ENCODE peak calls at places on chromosomes 1 and 21, in four cellular contexts. U, V, J and X are unnamed samples.

GRCh38 chr1:176656257-176656995 is 193.5 kb downstream of the PAPPA2 start:
- DNase-seq in U (no peak), V (no peak), J (no peak), X (no peak)

GRCh38 chr1:212691561-212692071 is 8.0 kb downstream of the BATF3 start:
- DNase-seq in U (no peak), V (no peak), J (no peak), X (no peak)

GRCh38 chr1:185400057-185400456 is 83.0 kb upstream of the IVNS1ABP start:
- DNase-seq in U (no peak), V (no peak), J (no peak), X (no peak)

GRCh38 chr1:69982992-69983391 is 222.4 kb downstream of the LRRC40 start:
- DNase-seq in U (no peak), V (no peak), J (no peak), X (no peak)

GRCh38 chr1:17742590-17742989 is 12.5 kb upstream of the ACTL8 start:
- DNase-seq in U (no peak), V (peak; percentile 69), J (no peak), X (no peak)

GRCh38 chr1:192564099-192564498 is 11.5 kb upstream of the RGS1 start:
- DNase-seq in U (no peak), V (no peak), J (no peak), X (no peak)

GRCh38 chr1:215905493-215906095 is 338.5 kb downstream of the KCTD3 start:
- DNase-seq in U (no peak), V (no peak), J (no peak), X (no peak)

GRCh38 chr1:177306981-177307380 is 136.2 kb downstream of the BRINP2 start:
- DNase-seq in U (no peak), V (no peak), J (no peak), X (no peak)

GRCh38 chr1:50681931-50682330 is 258.7 kb upstream of the DMRTA2 start:
- DNase-seq in U (no peak), V (no peak), J (no peak), X (no peak)

GRCh38 chr1:21490774-21491482 is 18.3 kb upstream of the ALPL start:
- DNase-seq in U (no peak), V (peak; percentile 60), J (no peak), X (peak; percentile 42)

GRCh38 chr1:234853906-234854647 is 244.1 kb upstream of the IRF2BP2 start:
- DNase-seq in U (no peak), V (no peak), J (no peak), X (no peak)

GRCh38 chr1:206937437-206937836 is 8.8 kb downstream of the PIGR start:
- DNase-seq in U (no peak), V (no peak), J (no peak), X (no peak)

GRCh38 chr1:51070011-51070410 is 32.0 kb upstream of the C1orf185 start:
- DNase-seq in U (no peak), V (no peak), J (no peak), X (no peak)

GRCh38 chr1:208631516-208631915 is 387.3 kb upstream of the PLXNA2 start:
- DNase-seq in U (no peak), V (no peak), J (no peak), X (no peak)

GRCh38 chr21:45581322-45581712 is 39.1 kb upstream of the SLC19A1 start:
- DNase-seq in U (no peak), V (peak; percentile 21), J (peak; percentile 19), X (no peak)

GRCh38 chr1:86811128-86811527 is 102.8 kb downstream of the SELENOF start:
- DNase-seq in U (no peak), V (no peak), J (no peak), X (no peak)

GRCh38 chr1:6859415-6860343 is 74.4 kb downstream of the CAMTA1 start:
- DNase-seq in U (no peak), V (no peak), J (no peak), X (no peak)

GRCh38 chr1:111366256-111366655 is 61.3 kb downstream of the OVGP1 start:
- DNase-seq in U (no peak), V (no peak), J (no peak), X (no peak)

GRCh38 chr1:12170263-12170671 is 3.5 kb downstream of the TNFRSF1B start:
- DNase-seq in U (no peak), V (no peak), J (peak; percentile 72), X (no peak)

GRCh38 chr1:119712342-119713038 is 756 bp downstream of the PHGDH start:
- DNase-seq in U (peak; percentile 78), V (peak; percentile 90), J (peak; percentile 64), X (peak; percentile 75)

GRCh38 chr1:55288245-55288644 is 73.1 kb upstream of the USP24 start:
- DNase-seq in U (no peak), V (no peak), J (no peak), X (no peak)

GRCh38 chr21:17793675-17794123 is 25.5 kb downstream of the C21orf91 start:
- DNase-seq in U (no peak), V (peak; percentile 39), J (no peak), X (no peak)

GRCh38 chr1:182392045-182393028 is 747 bp upstream of the GLUL start:
- DNase-seq in U (peak; percentile 66), V (no peak), J (peak; percentile 56), X (no peak)

GRCh38 chr1:5906966-5907365 is 85.3 kb downstream of the NPHP4 start:
- DNase-seq in U (no peak), V (no peak), J (no peak), X (no peak)

GRCh38 chr21:30984897-30985296 is 53.4 kb downstream of the KRTAP19-8 start:
- DNase-seq in U (no peak), V (no peak), J (no peak), X (no peak)

GRCh38 chr21:30990514-30991304 is 47.6 kb downstream of the KRTAP19-8 start:
- DNase-seq in U (no peak), V (no peak), J (no peak), X (no peak)

GRCh38 chr21:30988706-30989105 is 49.6 kb downstream of the KRTAP19-8 start:
- DNase-seq in U (no peak), V (no peak), J (no peak), X (no peak)

GRCh38 chr21:30981403-30981802 is 56.9 kb downstream of the KRTAP19-8 start:
- DNase-seq in U (no peak), V (no peak), J (no peak), X (no peak)

DNA sequence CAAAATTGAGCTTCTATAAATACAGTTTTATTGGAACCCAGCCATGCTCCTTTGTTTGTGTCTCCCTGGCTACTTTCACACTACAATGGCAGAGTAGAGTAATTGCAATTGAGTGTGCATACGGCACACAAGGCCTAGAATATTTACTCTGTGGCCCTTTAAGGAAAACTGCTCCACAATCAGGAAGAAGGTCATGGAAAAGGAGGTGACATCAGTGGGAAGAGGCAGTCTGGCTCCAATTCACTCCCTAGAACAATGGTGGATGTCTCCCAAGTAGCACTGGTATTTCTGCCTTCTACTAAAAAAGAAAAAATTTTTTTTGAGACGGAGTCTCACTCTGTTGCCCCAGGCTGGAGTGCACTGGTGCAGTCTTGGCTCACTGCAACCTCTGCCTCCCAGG is 51.3 kb downstream of the KRTAP19-8 start:
- DNase-seq in U (no peak), V (no peak), J (no peak), X (no peak)
- H3K4me1 ChIP-seq in U (peaks cover 25% of the 10 kb centered on the region), V (no peaks in the 10 kb centered on the region), J (no peaks in the 10 kb centered on the region), X (no peaks in the 10 kb centered on the region)

DNA sequence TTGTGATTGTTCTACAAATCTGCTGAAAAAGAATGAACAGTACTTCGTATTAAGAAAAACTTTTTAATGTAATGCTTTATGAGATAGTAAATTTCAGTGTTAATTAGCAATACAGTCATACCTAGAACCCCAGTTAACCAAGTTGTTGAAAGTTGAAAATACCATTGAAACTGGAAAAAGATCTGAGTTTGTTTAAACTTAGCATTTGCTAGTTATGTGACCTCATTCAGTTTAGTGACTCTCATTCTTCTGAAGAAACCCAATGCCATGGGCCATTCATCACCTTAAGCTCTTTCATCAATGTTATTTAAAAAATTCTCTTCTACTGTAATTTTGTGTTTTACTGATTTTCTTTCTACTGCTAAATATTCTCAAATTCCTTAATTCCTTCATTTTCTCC is 20.2 kb downstream of the RCOR3 start:
- DNase-seq in U (no peak), V (no peak), J (no peak), X (no peak)
- H3K4me1 ChIP-seq in U (peaks cover 47% of the 10 kb centered on the region), V (no peaks in the 10 kb centered on the region), J (no peaks in the 10 kb centered on the region), X (no peaks in the 10 kb centered on the region)

DNA sequence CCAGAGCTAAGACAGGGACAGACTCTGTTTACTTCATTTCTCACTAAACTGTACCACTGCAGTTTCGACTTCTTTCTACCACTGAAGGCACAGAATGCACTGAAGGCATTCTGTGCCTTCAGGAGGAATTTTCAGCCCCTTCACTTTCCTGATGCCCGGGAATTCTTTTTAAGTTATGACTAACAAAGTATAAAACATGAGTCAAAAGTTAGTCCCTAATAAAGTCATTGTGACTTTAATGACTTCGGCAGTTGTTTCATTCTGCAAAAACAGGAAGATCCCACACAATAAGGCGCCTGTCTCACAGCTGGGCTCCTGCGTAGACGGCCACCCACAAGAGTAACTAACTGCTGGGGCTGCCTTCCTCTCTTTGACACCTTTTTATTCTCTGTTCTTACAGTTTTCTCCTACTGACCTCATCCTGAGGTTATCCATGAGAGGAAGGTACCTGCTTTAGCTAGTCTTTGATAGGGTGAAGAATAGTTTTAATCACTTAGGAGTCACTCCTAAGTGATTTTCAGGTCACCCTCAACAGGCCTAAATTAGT is 183.9 kb upstream of the SGIP1 start:
- DNase-seq in U (peak; percentile 40), V (no peak), J (peak; percentile 47), X (peak; percentile 67)
- H3K4me1 ChIP-seq in U (peaks cover 98% of the 10 kb centered on the region), V (peaks cover 43% of the 10 kb centered on the region), J (peaks cover 17% of the 10 kb centered on the region), X (peaks cover 16% of the 10 kb centered on the region)

GRCh38 chr21:39649526-39649925 is 36.8 kb downstream of the B3GALT5 start:
- DNase-seq in U (no peak), V (no peak), J (no peak), X (no peak)

GRCh38 chr21:39648879-39649278 is 36.1 kb downstream of the B3GALT5 start:
- DNase-seq in U (no peak), V (no peak), J (no peak), X (no peak)

GRCh38 chr21:39650801-39651200 is 38.1 kb downstream of the B3GALT5 start:
- DNase-seq in U (no peak), V (no peak), J (no peak), X (no peak)

GRCh38 chr21:39651206-39651605 is 38.5 kb downstream of the B3GALT5 start:
- DNase-seq in U (no peak), V (no peak), J (no peak), X (no peak)

GRCh38 chr21:39650306-39650705 is 37.6 kb downstream of the B3GALT5 start:
- DNase-seq in U (no peak), V (no peak), J (no peak), X (no peak)
- H3K4me1 ChIP-seq in U (no peaks in the 10 kb centered on the region), V (no peaks in the 10 kb centered on the region), J (no peaks in the 10 kb centered on the region), X (no peaks in the 10 kb centered on the region)

GRCh38 chr1:228786361-228787129 is 51.3 kb downstream of the RHOU start:
- DNase-seq in U (no peak), V (no peak), J (no peak), X (no peak)
- H3K4me1 ChIP-seq in U (peaks cover 27% of the 10 kb centered on the region), V (no peaks in the 10 kb centered on the region), J (no peaks in the 10 kb centered on the region), X (peaks cover 15% of the 10 kb centered on the region)